ENCODE peak calls at places on chromosomes 16 and 17, in four cellular contexts. X is HepG2, A is K562, N is GM12878. Q is an unnamed sample.

GRCh38 chr17:59074494-59074893 is 32.2 kb downstream of the TRIM37 start:
- DNase-seq in X (no peak), A (no peak), N (no peak), Q (no peak)

GRCh38 chr16:19513377-19514053 is 8.4 kb downstream of the GDE1 start:
- DNase-seq in X (no peak), A (no peak), N (no peak), Q (no peak)

GRCh38 chr17:40485851-40486512 is 15.4 kb downstream of the TNS4 start:
- DNase-seq in X (peak; percentile 86), A (no peak), N (no peak), Q (no peak)

GRCh38 chr16:85222151-85222863 is 110.0 kb upstream of the CIBAR2 start:
- DNase-seq in X (no peak), A (no peak), N (no peak), Q (no peak)

GRCh38 chr17:27550291-27550930 is 80.6 kb upstream of the LGALS9 start:
- DNase-seq in X (no peak), A (no peak), N (no peak), Q (no peak)

GRCh38 chr17:32266389-32267269 is 997 bp downstream of the RHBDL3 start:
- DNase-seq in X (no peak), A (peak; percentile 57), N (no peak), Q (peak; percentile 18)

GRCh38 chr17:35097776-35098175 is 21.9 kb downstream of the RAD51D start:
- DNase-seq in X (no peak), A (no peak), N (no peak), Q (no peak)

GRCh38 chr17:1035546-1036170 is 38.7 kb downstream of the TIMM22 start:
- DNase-seq in X (no peak), A (no peak), N (no peak), Q (no peak)

GRCh38 chr17:71342726-71343125 is 778.1 kb upstream of the SOX9 start:
- DNase-seq in X (no peak), A (no peak), N (no peak), Q (no peak)

GRCh38 chr17:3976675-3977171 is 12.5 kb upstream of the ATP2A3 start:
- DNase-seq in X (no peak), A (no peak), N (no peak), Q (no peak)

GRCh38 chr17:50844117-50844700 is 8.8 kb downstream of the WFIKKN2 start:
- DNase-seq in X (peak; percentile 90), A (no peak), N (no peak), Q (no peak)

GRCh38 chr17:44174427-44174826 is 3.9 kb downstream of the ASB16 start:
- DNase-seq in X (no peak), A (no peak), N (no peak), Q (no peak)

GRCh38 chr16:81650982-81651562 is 128.0 kb upstream of the PLCG2 start:
- DNase-seq in X (no peak), A (peak; percentile 66), N (no peak), Q (no peak)

GRCh38 chr17:39118674-39119419 is 32.6 kb downstream of the PLXDC1 start:
- DNase-seq in X (no peak), A (no peak), N (peak; percentile 84), Q (no peak)

GRCh38 chr17:62870581-62870964 is 62.5 kb upstream of the MARCHF10 start:
- DNase-seq in X (no peak), A (no peak), N (no peak), Q (no peak)

GRCh38 chr16:85360323-85361277 is 248.3 kb upstream of the CIBAR2 start:
- DNase-seq in X (no peak), A (no peak), N (no peak), Q (no peak)

GRCh38 chr16:56753410-56753809 is 23.5 kb downstream of the NUP93 start:
- DNase-seq in X (no peak), A (no peak), N (no peak), Q (no peak)

GRCh38 chr16:55577888-55578287 is 11.4 kb downstream of the CAPNS2 start:
- DNase-seq in X (no peak), A (no peak), N (no peak), Q (no peak)

GRCh38 chr17:9839433-9839832 is 13.7 kb downstream of the GLP2R start:
- DNase-seq in X (no peak), A (no peak), N (no peak), Q (peak; percentile 19)

GRCh38 chr16:88701541-88702363 is 4.5 kb downstream of the RNF166 start:
- DNase-seq in X (no peak), A (no peak), N (no peak), Q (no peak)

GRCh38 chr17:64177346-64178010 is 47.5 kb upstream of the ERN1 start:
- DNase-seq in X (no peak), A (no peak), N (no peak), Q (no peak)

GRCh38 chr16:83903739-83904138 is 4.8 kb downstream of the MLYCD start:
- DNase-seq in X (no peak), A (no peak), N (no peak), Q (no peak)

GRCh38 chr17:75783803-75784472 is 668 bp upstream of the UNK start:
- DNase-seq in X (no peak), A (no peak), N (no peak), Q (no peak)

DNA sequence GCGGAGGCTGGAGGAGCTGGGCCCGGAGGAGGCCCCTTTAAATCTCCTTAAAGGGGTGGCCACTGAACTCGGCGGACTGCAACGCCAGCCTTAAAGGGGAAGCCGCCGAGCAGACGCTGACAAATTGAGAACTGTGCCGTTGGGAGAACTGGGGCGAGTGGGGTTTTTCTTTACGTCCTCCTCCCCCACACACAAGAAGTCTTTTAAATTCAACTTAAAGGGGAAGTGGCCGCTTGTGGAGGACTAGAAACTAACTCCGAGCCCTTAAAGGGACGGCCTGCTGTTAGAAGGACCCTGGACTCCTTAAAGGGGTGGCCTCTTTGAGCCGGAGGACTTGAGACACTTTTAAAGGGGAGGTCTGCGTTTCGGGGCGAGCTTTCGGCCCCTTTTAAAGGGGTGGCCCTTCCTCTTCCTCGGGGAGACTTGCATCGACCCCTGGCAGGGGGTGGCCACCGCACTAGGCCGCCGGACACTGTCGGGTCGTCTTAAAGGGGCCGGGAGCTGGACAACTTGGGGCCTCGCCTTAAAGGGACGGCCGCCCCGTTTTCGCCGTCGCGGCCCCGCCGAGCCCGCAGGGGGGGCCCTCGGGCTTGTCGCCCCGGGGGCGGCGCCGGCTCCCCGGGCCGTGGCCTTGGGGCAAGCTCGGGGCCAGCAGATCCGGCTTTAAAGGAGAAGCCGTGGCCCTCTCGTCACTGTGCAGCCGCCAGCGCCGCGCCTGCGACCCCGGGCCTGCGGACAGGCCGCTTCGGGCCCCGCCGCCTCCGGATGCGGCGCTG is 688 bp downstream of the FBRS start:
- DNase-seq in X (peak; percentile 96), A (peak; percentile 75), N (peak; percentile 90), Q (peak; percentile 94)
- TF ChIP-seq SP1 in X (peak; percentile 1), A (no peak), N (no peak), Q (no peak)

GRCh38 chr16:11976850-11977205 is 294 bp downstream of the SNX29 start:
- DNase-seq in X (no peak), A (no peak), N (no peak), Q (no peak)

GRCh38 chr16:11973065-11973464 is 3.5 kb upstream of the SNX29 start:
- DNase-seq in X (no peak), A (no peak), N (no peak), Q (no peak)

GRCh38 chr16:11967195-11967911 is 2.3 kb downstream of the TNFRSF17 start:
- DNase-seq in X (no peak), A (no peak), N (no peak), Q (no peak)

GRCh38 chr16:11968577-11968976 is 3.6 kb downstream of the TNFRSF17 start:
- DNase-seq in X (no peak), A (no peak), N (no peak), Q (no peak)

GRCh38 chr16:11972128-11972527 is 4.4 kb upstream of the SNX29 start:
- DNase-seq in X (peak; percentile 72), A (no peak), N (no peak), Q (no peak)
- TF ChIP-seq FOXM1 in X (no peak), A (no peak), N (no peak), Q (no peak)

GRCh38 chr17:19992803-19993713 is 15.4 kb upstream of the AKAP10 start:
- DNase-seq in X (peak; percentile 89), A (peak; percentile 57), N (peak; percentile 20), Q (peak; percentile 74)

GRCh38 chr17:19986941-19987714 is 9.5 kb upstream of the AKAP10 start:
- DNase-seq in X (no peak), A (no peak), N (no peak), Q (no peak)

GRCh38 chr17:19991252-19991885 is 13.7 kb upstream of the AKAP10 start:
- DNase-seq in X (no peak), A (no peak), N (no peak), Q (no peak)

GRCh38 chr17:19987897-19988296 is 10.3 kb upstream of the AKAP10 start:
- DNase-seq in X (no peak), A (peak; percentile 47), N (no peak), Q (no peak)
- TF ChIP-seq TARDBP in X (no peak), A (no peak), N (no peak), Q (no peak)

DNA sequence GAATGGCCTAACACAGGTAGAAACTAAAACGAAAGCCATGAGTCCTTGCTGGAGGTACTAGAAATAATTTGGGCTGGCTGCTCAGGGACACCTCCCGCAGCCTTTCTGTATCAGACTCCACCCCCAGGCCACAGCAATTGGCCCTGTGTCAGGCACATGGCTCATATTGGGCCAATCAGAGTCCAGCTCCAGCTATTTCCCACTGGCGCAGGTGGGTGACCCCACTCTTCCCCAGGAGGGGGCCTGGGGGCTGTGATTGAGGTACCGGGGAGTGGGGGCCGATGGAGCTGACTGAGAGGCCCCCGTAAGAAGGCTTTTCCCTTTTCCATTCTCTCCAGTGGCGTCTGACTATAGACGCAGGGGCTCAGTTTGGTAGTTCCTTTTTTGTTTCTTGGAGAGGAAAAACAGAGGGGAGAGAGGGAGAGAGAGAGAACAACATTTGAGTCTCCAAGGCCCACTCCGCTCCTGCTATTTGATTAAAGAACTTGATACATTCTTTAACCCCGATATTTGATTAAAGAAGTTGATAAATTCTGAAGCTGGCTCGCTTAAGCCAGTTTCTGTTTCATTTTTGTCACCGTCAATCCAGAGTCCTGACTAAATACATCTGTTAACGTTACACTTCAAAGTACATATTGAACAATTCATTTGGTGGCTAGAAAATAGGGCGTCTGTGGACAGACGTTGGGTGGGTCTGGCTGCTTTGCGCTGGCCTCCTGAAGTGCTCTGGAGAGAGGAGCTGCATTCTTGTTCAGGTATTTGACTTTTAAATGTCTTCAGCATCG is 26.3 kb downstream of the FOXL1 start:
- DNase-seq in X (no peak), A (no peak), N (no peak), Q (no peak)
- TF ChIP-seq SP1 in X (no peak), A (no peak), N (no peak), Q (no peak)

Q was measured in HEK293T.